ENCODE peak calls at places on chromosomes 16 and 17, in six cellular contexts. U is AG09319, L is lower leg skin, Y is astrocyte of the cerebellum, D is RWPE1, X is neural crest cell. W is an unnamed sample.

GRCh38 chr16:56201030-56201429 is 9.7 kb downstream of the GNAO1 start:
- DNase-seq in U (no peak), L (no peak), Y (no peak), D (no peak), X (no peak), W (no peak)

GRCh38 chr17:19344311-19345066 is 18.0 kb downstream of the B9D1 start:
- DNase-seq in U (no peak), L (no peak), Y (no peak), D (no peak), X (no peak), W (no peak)

GRCh38 chr17:82983510-82984248 is 95.7 kb upstream of the METRNL start:
- DNase-seq in U (no peak), L (no peak), Y (no peak), D (no peak), X (no peak), W (no peak)

GRCh38 chr17:50267074-50267841 is 7.0 kb upstream of the TMEM92 start:
- DNase-seq in U (no peak), L (no peak), Y (no peak), D (no peak), X (no peak), W (no peak)

GRCh38 chr17:55273579-55274370 is 9.0 kb downstream of the HLF start:
- DNase-seq in U (no peak), L (no peak), Y (no peak), D (peak), X (no peak), W (no peak)

GRCh38 chr17:45060824-45061605 is at the start of gene NMT1:
- DNase-seq in U (peak), L (peak), Y (peak), D (peak), X (peak), W (peak)

GRCh38 chr17:2085648-2085949 is 30.7 kb downstream of the HIC1 start:
- DNase-seq in U (no peak), L (no peak), Y (peak), D (no peak), X (no peak), W (no peak)

GRCh38 chr16:59633996-59634579 is 900.0 kb upstream of the GOT2 start:
- DNase-seq in U (peak), L (no peak), Y (peak), D (no peak), X (no peak), W (no peak)

GRCh38 chr17:72467841-72468653 is 347.2 kb downstream of the SOX9 start:
- DNase-seq in U (peak), L (peak), Y (no peak), D (peak), X (no peak), W (no peak)

GRCh38 chr16:70298988-70299938 is at the start of gene DDX19B:
- DNase-seq in U (no peak), L (peak), Y (no peak), D (peak), X (peak), W (peak)
- TF ChIP-seq CTCF in U (no peak), L (no peak), Y (no peak), D (no peak), X (no peak), W (no peak)

GRCh38 chr17:8574687-8575086 is 55.8 kb downstream of the MYH10 start:
- DNase-seq in U (no peak), L (no peak), Y (no peak), D (no peak), X (no peak), W (no peak)
- TF ChIP-seq CTCF in U (no peak), L (no peak), Y (peak), D (no peak), X (peak), W (no peak)

GRCh38 chr16:48911700-48912099 is 301.7 kb upstream of the N4BP1 start:
- DNase-seq in U (no peak), L (no peak), Y (no peak), D (no peak), X (no peak), W (no peak)
- TF ChIP-seq CTCF in U (no peak), L (no peak), Y (peak), D (no peak), X (no peak), W (no peak)

DNA sequence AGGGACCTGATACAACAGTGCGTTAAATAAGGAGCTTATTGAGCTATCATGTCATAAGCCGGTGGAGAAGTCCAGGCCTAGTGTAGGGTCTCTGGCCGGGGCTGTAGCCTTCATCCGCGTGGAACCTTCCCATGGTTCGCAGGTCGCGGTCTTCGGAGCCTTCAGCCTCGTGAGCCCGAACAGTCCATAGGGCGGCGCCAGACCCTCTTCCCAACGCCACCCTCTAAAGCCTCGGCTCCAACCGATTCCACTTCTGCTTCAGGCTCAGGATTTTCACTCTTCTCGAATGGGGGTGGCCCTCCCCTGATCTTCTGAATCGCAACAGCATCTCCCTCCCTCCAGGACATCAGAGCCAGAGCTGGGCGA is 10.3 kb upstream of the BRCA1 start:
- DNase-seq in U (no peak), L (no peak), Y (no peak), D (no peak), X (no peak), W (no peak)
- TF ChIP-seq CTCF in U (no peak), L (no peak), Y (no peak), D (no peak), X (no peak), W (no peak)

DNA sequence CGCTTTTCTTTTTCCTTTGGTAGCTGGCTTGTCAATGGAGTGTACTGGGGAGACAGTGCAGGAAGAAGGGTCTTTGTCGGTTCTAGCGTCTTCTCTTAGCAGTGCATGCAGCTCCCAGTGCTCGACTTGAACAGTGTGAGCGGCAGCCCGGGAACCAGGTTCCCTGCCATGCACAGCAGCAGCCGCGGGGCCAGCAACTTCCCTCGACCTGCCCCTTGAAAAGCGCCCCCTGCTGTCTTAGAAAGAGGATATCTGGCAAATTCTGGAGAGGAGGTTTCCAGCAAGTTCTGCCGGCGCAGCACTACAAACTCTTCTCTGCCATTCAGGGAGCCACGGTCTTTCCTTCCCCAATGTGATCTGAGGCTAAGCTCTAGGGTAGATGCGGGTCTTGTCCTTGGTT is 451.5 kb downstream of the PMP22 start:
- DNase-seq in U (no peak), L (no peak), Y (no peak), D (no peak), X (no peak), W (no peak)
- TF ChIP-seq CTCF in U (no peak), L (no peak), Y (no peak), D (no peak), X (peak), W (no peak)

DNA sequence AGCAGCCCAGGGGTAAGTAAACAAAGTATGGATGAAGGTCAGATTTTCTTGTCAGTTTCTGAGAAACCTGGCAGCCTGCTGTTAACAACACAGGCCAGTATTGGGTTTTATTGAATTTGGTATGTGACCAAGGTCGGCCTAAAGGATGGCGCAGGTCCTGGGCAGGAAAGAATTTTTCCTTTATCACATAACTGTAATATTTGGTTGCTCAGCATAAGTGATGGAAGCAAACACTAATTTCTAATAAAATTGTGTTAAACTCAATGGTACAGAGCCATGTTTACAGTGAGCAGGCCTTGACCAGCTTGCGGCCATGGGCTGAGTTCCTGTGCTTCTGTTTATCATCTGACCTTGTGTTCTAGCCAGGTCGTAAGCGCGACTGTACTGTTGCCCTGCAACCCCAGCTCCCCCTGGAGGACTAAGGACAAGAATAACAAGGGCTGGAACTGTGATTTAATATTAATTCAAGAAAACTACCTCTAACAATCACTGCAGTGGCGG is 10.5 kb downstream of the POLDIP2 start:
- DNase-seq in U (peak), L (no peak), Y (no peak), D (no peak), X (no peak), W (no peak)
- TF ChIP-seq CTCF in U (peak), L (no peak), Y (peak), D (no peak), X (peak), W (no peak)

GRCh38 chr17:66625321-66625767 is 209.6 kb upstream of the CACNG5 start:
- DNase-seq in U (no peak), L (no peak), Y (no peak), D (peak), X (no peak), W (no peak)
- TF ChIP-seq CTCF in U (peak), L (no peak), Y (peak), D (peak), X (peak), W (no peak)

GRCh38 chr17:5780476-5780875 is 196.2 kb upstream of the NLRP1 start:
- DNase-seq in U (no peak), L (no peak), Y (no peak), D (peak), X (no peak), W (no peak)
- TF ChIP-seq CTCF in U (no peak), L (no peak), Y (peak), D (no peak), X (no peak), W (no peak)

GRCh38 chr17:39246274-39246673 is 20.5 kb upstream of the STAC2 start:
- DNase-seq in U (no peak), L (no peak), Y (no peak), D (no peak), X (no peak), W (no peak)
- TF ChIP-seq CTCF in U (no peak), L (no peak), Y (peak), D (no peak), X (peak), W (no peak)